ENCODE peak calls at places on chromosomes 6 and 20, in four cellular contexts. E is ascending aorta; C is CD8-positive, alpha-beta T cell; T is AG09309. J is an unnamed sample.

GRCh38 chr20:37853823-37854375 is 49.0 kb upstream of the VSTM2L start:
- DNase-seq in T (no peak), E (no peak), C (no peak), J (no peak)

GRCh38 chr6:149031545-149032317 is 284.9 kb downstream of the UST start:
- DNase-seq in E (no peak), C (peak; percentile 18), T (no peak), J (no peak)

GRCh38 chr6:137165375-137166246 is 7.8 kb downstream of the IL22RA2 start:
- DNase-seq in E (no peak), T (no peak), C (peak; percentile 15), J (no peak)

GRCh38 chr6:84061174-84061573 is 27.6 kb downstream of the MRAP2 start:
- DNase-seq in T (peak; percentile 24), E (no peak), C (no peak), J (no peak)

GRCh38 chr20:699811-700338 is 24.3 kb upstream of the SCRT2 start:
- DNase-seq in T (no peak), E (no peak), C (no peak), J (no peak)

GRCh38 chr6:1586256-1586655 is 23.5 kb upstream of the FOXC1 start:
- DNase-seq in C (no peak), E (no peak), T (no peak), J (no peak)

GRCh38 chr6:37485259-37485658 is 14.4 kb downstream of the CCDC167 start:
- DNase-seq in T (no peak), E (no peak), C (no peak), J (no peak)

GRCh38 chr20:51650685-51651134 is 108.2 kb upstream of the NFATC2 start:
- DNase-seq in T (no peak), E (no peak), C (no peak), J (no peak)

GRCh38 chr6:106973841-106974336 is 640 bp downstream of the CD24 start:
- DNase-seq in C (no peak), E (no peak), T (no peak), J (no peak)

GRCh38 chr20:6882911-6883310 is 115.4 kb downstream of the BMP2 start:
- DNase-seq in E (no peak), C (no peak), T (peak; percentile 90), J (no peak)

GRCh38 chr6:2959909-2960719 is 11.3 kb downstream of the SERPINB6 start:
- DNase-seq in T (peak; percentile 47), E (no peak), C (no peak), J (no peak)

GRCh38 chr6:74578339-74578738 is 627.5 kb downstream of the COL12A1 start:
- DNase-seq in C (no peak), E (no peak), T (peak; percentile 79), J (no peak)

GRCh38 chr6:139588734-139589418 is 214.4 kb upstream of the CITED2 start:
- DNase-seq in E (no peak), C (no peak), T (no peak), J (no peak)

GRCh38 chr6:5827061-5828037 is 179.4 kb downstream of the NRN1 start:
- DNase-seq in C (no peak), E (no peak), T (no peak), J (no peak)

GRCh38 chr20:11845311-11845710 is 72.4 kb upstream of the BTBD3 start:
- DNase-seq in C (no peak), E (no peak), T (no peak), J (no peak)

DNA sequence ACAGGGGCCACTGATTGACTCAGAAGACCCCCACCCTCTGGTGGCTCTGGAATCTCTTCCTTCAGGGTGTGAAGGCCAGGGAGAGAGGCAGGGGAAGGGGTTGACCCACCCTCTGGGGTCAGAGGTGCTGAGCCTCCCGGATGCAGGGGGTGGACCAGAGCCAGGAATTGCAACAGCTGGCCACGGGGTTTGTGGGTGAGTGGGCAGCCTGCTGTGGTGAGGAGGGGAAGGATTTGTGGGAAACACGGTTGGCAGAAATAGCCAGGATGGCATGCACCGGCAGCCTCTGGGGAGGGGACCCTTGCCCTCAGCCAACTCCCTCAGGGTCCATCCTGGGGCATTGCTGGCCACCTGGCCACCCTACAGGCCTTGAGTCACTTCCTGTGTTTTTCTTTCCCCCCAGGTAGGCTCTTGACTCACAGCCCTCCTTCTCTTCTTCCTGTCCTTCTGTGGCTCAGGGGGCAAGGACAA is 92.8 kb downstream of the MRPL14 start:
- DNase-seq in C (no peak), E (no peak), T (no peak), J (no peak)
- H3K4me3 ChIP-seq in C (no peak overlapping the region), E (no peak overlapping the region), T (no peak overlapping the region), J (no peak overlapping the region)

DNA sequence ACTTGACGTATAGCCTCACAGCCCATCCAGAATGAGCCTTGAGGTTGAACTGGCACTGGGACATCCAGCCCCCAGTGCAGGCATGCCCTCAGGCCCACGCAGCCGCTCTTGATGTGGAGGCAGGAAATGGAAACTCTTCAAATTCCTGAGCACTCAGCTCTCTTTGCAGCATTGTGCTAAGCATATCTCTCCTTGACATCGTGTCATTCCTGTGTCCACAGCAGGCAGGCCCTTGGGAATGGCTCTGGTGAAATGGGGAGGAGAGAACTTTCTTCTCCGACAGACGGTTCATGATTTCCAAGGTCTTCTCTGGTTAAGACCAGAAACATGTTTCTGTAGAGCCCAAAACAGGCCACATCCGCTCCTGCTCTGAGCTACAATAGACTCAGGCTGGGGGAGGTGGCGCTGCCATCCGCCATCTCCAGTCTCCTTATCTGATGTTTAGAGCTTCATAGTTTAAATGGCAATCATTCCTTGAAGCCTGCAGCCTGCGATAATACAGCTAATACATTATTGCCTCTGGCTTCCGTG is 248.8 kb downstream of the CDH4 start:
- DNase-seq in E (no peak), T (no peak), C (no peak), J (no peak)
- H3K4me3 ChIP-seq in E (no peak overlapping the region), T (no peak overlapping the region), C (no peak overlapping the region), J (no peak overlapping the region)

DNA sequence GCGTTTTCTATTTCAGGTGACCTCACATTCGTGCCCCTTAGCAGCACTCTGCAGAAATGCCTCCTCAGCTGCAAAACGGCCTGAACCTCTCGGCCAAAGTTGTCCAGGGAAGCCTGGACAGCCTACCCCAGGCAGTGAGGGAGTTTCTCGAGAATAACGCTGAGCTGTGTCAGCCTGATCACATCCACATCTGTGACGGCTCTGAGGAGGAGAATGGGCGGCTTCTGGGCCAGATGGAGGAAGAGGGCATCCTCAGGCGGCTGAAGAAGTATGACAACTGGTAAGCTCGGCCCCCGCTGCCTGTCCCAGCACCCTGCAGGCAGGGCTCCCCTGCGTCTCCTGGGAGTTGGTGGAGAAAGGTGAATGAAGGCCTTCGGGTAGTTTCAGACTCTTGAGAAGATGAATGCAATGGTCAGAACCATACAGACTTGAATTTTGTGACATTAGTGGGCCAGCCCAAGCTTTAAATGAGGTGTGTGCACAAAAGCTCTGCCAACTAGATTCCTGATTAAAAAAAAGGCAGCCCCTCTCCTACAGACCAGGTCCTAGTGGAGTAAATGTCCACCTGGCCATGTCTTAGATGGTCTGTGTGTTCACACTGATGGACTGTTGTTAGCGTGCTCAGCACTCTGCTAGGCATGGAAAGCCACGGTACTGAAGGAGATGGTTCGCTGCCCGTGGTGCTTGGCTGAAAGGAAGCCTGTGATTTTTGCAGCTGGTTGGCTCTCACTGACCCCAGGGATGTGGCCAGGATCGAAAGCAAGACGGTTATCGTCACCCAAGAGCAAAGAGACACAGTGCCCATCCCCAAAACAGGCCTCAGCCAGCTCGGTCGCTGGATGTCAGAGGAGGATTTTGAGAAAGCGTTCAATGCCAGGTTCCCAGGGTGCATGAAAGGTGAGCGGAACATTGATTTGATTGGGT is 708 bp downstream of the PCK1 start:
- DNase-seq in E (no peak), C (no peak), T (no peak), J (no peak)
- H3K4me3 ChIP-seq in E (no peak overlapping the region), C (no peak overlapping the region), T (no peak overlapping the region), J (no peak overlapping the region)

DNA sequence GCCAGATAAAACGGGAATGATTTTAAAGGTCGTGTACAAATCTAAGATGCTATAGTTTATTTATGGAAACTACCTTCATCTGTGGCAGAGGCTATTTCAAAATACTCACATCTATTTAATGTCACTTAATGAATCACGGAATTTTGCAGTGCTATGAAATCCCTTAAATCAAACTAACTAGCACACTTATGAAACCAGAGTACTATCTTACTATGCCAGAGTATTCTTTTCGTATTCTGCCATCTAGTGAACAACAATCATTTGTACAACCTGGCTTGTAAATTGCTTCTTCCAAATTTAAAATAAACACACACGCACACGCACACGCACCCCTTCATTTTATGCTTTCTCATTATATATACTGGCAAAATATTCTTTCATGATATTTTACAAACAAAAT is 78.0 kb upstream of the BMP5 start:
- DNase-seq in C (no peak), T (peak; percentile 52), E (no peak), J (no peak)
- H3K4me3 ChIP-seq in C (no peak overlapping the region), T (no peak overlapping the region), E (no peak overlapping the region), J (no peak overlapping the region)

DNA sequence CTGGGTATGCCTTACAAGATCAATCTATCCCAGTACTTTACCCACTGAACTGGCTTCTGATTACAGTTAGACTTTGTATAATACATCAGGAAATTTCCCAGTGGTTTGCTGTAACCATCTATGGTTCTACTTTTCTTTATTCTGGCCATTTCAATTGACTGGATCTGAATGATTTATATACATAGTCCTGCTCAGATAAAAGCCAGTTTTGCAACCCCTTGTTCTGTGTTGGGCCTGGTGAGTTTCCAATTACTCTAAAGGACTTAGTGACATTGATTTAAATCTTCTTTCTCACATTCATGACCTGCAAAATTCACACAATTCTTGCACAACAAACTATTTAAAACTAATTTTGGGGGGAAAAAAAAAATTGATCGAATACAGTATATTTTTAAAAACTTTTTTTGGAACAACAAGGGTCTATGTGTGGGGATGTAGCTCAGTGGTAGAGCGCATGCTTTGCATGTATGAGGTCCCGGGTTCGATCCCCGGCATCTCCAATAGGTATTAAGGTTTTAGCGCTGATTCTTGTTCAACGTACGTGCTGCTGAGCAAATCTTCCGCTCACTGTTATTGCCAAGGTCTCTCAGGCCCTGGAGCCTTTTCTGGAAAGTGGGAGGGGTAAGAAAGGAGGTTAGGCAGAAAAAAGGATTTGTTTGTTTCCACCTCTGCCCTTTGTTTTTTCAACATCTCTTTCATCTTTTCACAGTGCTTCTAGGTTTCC is 117.5 kb downstream of the GPX5 start:
- DNase-seq in T (no peak), E (no peak), C (no peak), J (no peak)
- H3K4me3 ChIP-seq in T (no peak overlapping the region), E (no peak overlapping the region), C (no peak overlapping the region), J (peak overlapping the region; percentile 36)

GRCh38 chr20:45813489-45813888 is 1.0 kb downstream of the UBE2C start:
- DNase-seq in T (no peak), E (no peak), C (no peak), J (no peak)
- H3K4me3 ChIP-seq in T (peak overlapping the region; percentile 91), E (no peak overlapping the region), C (no peak overlapping the region), J (peak overlapping the region; percentile 97)

GRCh38 chr6:111603648-111604047 is 2.0 kb downstream of the TRAF3IP2 start:
- DNase-seq in C (no peak), E (no peak), T (no peak), J (no peak)

GRCh38 chr6:111606620-111607115 is 990 bp upstream of the TRAF3IP2 start:
- DNase-seq in E (no peak), T (no peak), C (no peak), J (no peak)

GRCh38 chr6:111605100-111605748 is 454 bp downstream of the TRAF3IP2 start:
- DNase-seq in C (peak; percentile 17), T (peak; percentile 90), E (no peak), J (no peak)

GRCh38 chr6:111602481-111603404 is 2.9 kb downstream of the TRAF3IP2 start:
- DNase-seq in T (no peak), E (peak; percentile 49), C (no peak), J (no peak)

GRCh38 chr6:111604259-111605099 is 1.2 kb downstream of the TRAF3IP2 start:
- DNase-seq in E (peak; percentile 50), C (no peak), T (peak; percentile 83), J (no peak)
- H3K4me3 ChIP-seq in E (peak overlapping the region; percentile 64), C (peak overlapping the region; percentile 51), T (peak overlapping the region; percentile 54), J (no peak overlapping the region)